ENCODE peak calls at places on chromosomes 5 and 9, in seven cellular contexts. R is H9, H is Karpas-422, B is H1, M is adipocyte, D is fibroblast of lung, P is SK-N-SH. A is an unnamed sample.
A peak's percentile ranks its signal among the peaks of the same experiment; 100 is the strongest.

GRCh38 chr5:23139338-23140171 is 286.4 kb upstream of the CDH12 start:
- DNase-seq in R (no peak), H (peak; percentile 83), B (no peak), M (peak; percentile 14), D (peak; percentile 56), P (peak; percentile 3), A (peak; percentile 59)

GRCh38 chr5:150148408-150148927 is 7.2 kb downstream of the PDGFRB start:
- DNase-seq in R (no peak), H (no peak), B (no peak), M (no peak), D (no peak), P (no peak), A (no peak)

GRCh38 chr5:126526493-126526892 is 68.5 kb downstream of the ALDH7A1 start:
- DNase-seq in R (no peak), H (no peak), B (no peak), M (no peak), D (no peak), P (no peak), A (no peak)

GRCh38 chr9:12697719-12698118 is 4.5 kb downstream of the TYRP1 start:
- DNase-seq in R (no peak), H (no peak), B (no peak), M (no peak), D (no peak), P (no peak), A (no peak)

GRCh38 chr9:6667633-6668280 is 22.2 kb upstream of the GLDC start:
- DNase-seq in R (no peak), H (peak; percentile 72), B (no peak), M (peak; percentile 73), D (peak; percentile 54), P (peak; percentile 75), A (peak; percentile 46)

GRCh38 chr9:135348788-135349150 is 130.8 kb upstream of the PPP1R26 start:
- DNase-seq in R (no peak), H (no peak), B (no peak), M (no peak), D (no peak), P (no peak), A (no peak)

GRCh38 chr5:38420691-38421395 is 135.6 kb downstream of the LIFR start:
- DNase-seq in R (peak; percentile 56), H (peak; percentile 70), B (peak; percentile 72), M (peak; percentile 85), D (peak; percentile 76), P (peak; percentile 67), A (peak; percentile 72)

GRCh38 chr5:173204185-173204979 is 30.6 kb downstream of the NKX2-5 start:
- DNase-seq in R (no peak), H (peak; percentile 70), B (no peak), M (peak; percentile 51), D (peak; percentile 47), P (no peak), A (no peak)

GRCh38 chr9:121288874-121289553 is 21.1 kb downstream of the GSN start:
- DNase-seq in R (peak; percentile 86), H (no peak), B (peak; percentile 67), M (peak; percentile 78), D (peak; percentile 50), P (no peak), A (peak; percentile 96)

GRCh38 chr5:135345945-135346731 is 52.9 kb downstream of the MACROH2A1 start:
- DNase-seq in R (no peak), H (peak; percentile 50), B (no peak), M (no peak), D (no peak), P (no peak), A (no peak)

GRCh38 chr9:106307670-106308069 is 555.3 kb upstream of the ZNF462 start:
- DNase-seq in R (no peak), H (no peak), B (no peak), M (no peak), D (no peak), P (no peak), A (no peak)

GRCh38 chr5:40687316-40687715 is 7.6 kb downstream of the PTGER4 start:
- DNase-seq in R (no peak), H (no peak), B (no peak), M (no peak), D (peak; percentile 24), P (no peak), A (no peak)

GRCh38 chr5:135139397-135140134 is 105.5 kb upstream of the PITX1 start:
- DNase-seq in R (no peak), H (no peak), B (no peak), M (peak; percentile 94), D (peak; percentile 89), P (no peak), A (no peak)

GRCh38 chr5:131563434-131564228 is 71.4 kb downstream of the RAPGEF6 start:
- DNase-seq in R (no peak), H (no peak), B (no peak), M (no peak), D (no peak), P (no peak), A (peak; percentile 78)

GRCh38 chr9:134759913-134760312 is 118.3 kb downstream of the COL5A1 start:
- DNase-seq in R (no peak), H (no peak), B (no peak), M (no peak), D (no peak), P (no peak), A (no peak)

GRCh38 chr9:127133739-127134167 is 11.3 kb upstream of the ANGPTL2 start:
- DNase-seq in R (peak; percentile 47), H (no peak), B (no peak), M (peak; percentile 79), D (peak; percentile 87), P (no peak), A (peak; percentile 66)

GRCh38 chr9:27280858-27281257 is 16.1 kb downstream of the EQTN start:
- DNase-seq in R (no peak), H (peak; percentile 44), B (no peak), M (no peak), D (no peak), P (no peak), A (no peak)

DNA sequence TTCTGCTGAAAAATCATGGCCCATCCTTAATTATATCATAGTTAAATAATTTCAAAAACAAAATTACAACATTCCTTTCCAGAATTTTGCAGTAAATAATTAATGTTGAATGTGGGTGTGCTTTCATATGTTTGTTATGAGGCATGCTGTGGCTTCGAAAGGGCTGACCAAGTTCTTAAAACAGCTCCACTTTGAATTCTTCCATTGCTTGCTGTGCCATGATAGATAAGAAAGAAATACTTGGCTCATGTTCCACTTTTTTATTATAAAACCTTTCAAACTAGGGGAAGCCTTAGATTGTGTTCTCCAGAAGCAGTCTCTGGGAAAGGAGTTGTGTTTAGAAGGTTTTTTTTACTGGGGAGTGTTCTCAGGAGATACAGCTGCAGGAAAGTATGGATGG is 1278.7 kb upstream of the DMAC1 start:
- DNase-seq in R (no peak), H (no peak), B (no peak), M (no peak), D (no peak), P (no peak), A (no peak)
- H3K9ac ChIP-seq in R (no peak overlapping the region), H (no peak overlapping the region), B (no peak overlapping the region), M (no peak overlapping the region), D (no peak overlapping the region), P (no peak overlapping the region), A (no peak overlapping the region)

GRCh38 chr9:4677392-4677791 is 2.0 kb upstream of the CDC37L1 start:
- DNase-seq in R (no peak), H (no peak), B (no peak), M (no peak), D (no peak), P (no peak), A (no peak)
- H3K9ac ChIP-seq in R (no peak overlapping the region), H (no peak overlapping the region), B (no peak overlapping the region), M (no peak overlapping the region), D (no peak overlapping the region), P (no peak overlapping the region), A (no peak overlapping the region)

GRCh38 chr9:81465468-81466002 is 223.8 kb downstream of the TLE1 start:
- DNase-seq in R (no peak), H (no peak), B (no peak), M (no peak), D (peak; percentile 70), P (no peak), A (no peak)
- H3K9ac ChIP-seq in R (no peak overlapping the region), H (no peak overlapping the region), B (no peak overlapping the region), M (no peak overlapping the region), D (no peak overlapping the region), P (no peak overlapping the region), A (no peak overlapping the region)

GRCh38 chr5:77852514-77853352 is 76.6 kb upstream of the TBCA start:
- DNase-seq in R (peak; percentile 83), H (peak; percentile 61), B (peak; percentile 82), M (peak; percentile 64), D (peak; percentile 71), P (peak; percentile 87), A (peak; percentile 73)

GRCh38 chr5:77851229-77852067 is 75.3 kb upstream of the TBCA start:
- DNase-seq in R (peak; percentile 43), H (no peak), B (peak; percentile 63), M (peak; percentile 63), D (peak; percentile 53), P (peak; percentile 87), A (peak; percentile 58)

GRCh38 chr5:77853353-77853907 is 77.3 kb upstream of the TBCA start:
- DNase-seq in R (no peak), H (no peak), B (no peak), M (no peak), D (no peak), P (peak; percentile 23), A (no peak)

GRCh38 chr5:77850536-77851228 is 74.5 kb upstream of the TBCA start:
- DNase-seq in R (peak; percentile 56), H (no peak), B (no peak), M (no peak), D (no peak), P (no peak), A (peak; percentile 75)

GRCh38 chr5:77852068-77852513 is 76.0 kb upstream of the TBCA start:
- DNase-seq in R (no peak), H (no peak), B (no peak), M (no peak), D (peak; percentile 14), P (no peak), A (no peak)
- H3K9ac ChIP-seq in R (no peak overlapping the region), H (peak overlapping the region; percentile 49), B (no peak overlapping the region), M (peak overlapping the region; percentile 82), D (peak overlapping the region; percentile 38), P (peak overlapping the region; percentile 40), A (peak overlapping the region; percentile 74)

GRCh38 chr5:68740204-68740910 is 353.5 kb upstream of the SLC30A5 start:
- DNase-seq in R (no peak), H (no peak), B (no peak), M (no peak), D (no peak), P (no peak), A (no peak)
- H3K9ac ChIP-seq in R (no peak overlapping the region), H (no peak overlapping the region), B (no peak overlapping the region), M (no peak overlapping the region), D (no peak overlapping the region), P (no peak overlapping the region), A (no peak overlapping the region)

DNA sequence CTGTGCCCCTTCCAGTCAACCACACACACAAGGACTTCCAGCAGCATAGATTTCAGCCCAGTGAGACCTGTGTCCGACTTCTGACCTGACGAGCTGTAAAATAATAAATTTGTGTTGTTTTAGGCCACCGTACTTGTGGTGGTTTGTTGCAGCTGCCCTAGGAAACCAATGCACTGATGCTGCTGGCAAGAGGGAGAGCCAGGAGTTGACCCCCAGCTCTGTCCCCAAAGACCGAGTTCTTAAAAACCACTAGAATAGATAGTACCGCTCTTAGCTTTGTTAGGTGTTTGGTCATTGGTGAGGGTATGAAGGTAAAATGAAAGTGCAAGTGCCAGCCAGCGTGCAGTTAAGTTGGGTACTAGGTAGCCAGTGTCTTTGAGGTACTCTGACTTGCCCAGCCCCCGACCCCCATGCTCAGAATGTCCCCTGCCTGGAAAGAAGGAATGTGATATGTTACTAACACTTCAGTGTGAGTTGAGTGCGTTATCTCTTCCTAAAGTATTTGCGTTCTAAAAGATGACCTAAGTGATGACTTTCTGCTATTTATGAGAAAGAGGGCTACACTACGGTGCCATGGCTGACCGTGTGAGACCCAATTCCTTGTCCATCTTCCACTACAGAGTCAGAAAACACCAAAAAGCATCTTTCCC is 185.6 kb downstream of the AOPEP start:
- DNase-seq in R (no peak), H (no peak), B (peak; percentile 41), M (no peak), D (no peak), P (no peak), A (peak; percentile 85)
- H3K9ac ChIP-seq in R (no peak overlapping the region), H (no peak overlapping the region), B (no peak overlapping the region), M (no peak overlapping the region), D (no peak overlapping the region), P (no peak overlapping the region), A (no peak overlapping the region)